ENCODE peak calls at places on chromosomes 6 and 20, in seven cellular contexts. B, Z, W, I, E, K and P are unnamed samples.

GRCh38 chr20:53570446-53571276 is 23.0 kb downstream of the ZNF217 start:
- DNase-seq in B (no peak), Z (no peak), W (no peak), I (no peak), E (no peak), K (no peak), P (no peak)

GRCh38 chr6:104639671-104640070 is 220.0 kb downstream of the HACE1 start:
- DNase-seq in B (peak), Z (peak), W (peak), I (no peak), E (no peak), K (no peak), P (peak)

GRCh38 chr6:157906537-157907061 is 75.1 kb upstream of the SYNJ2 start:
- DNase-seq in B (no peak), Z (no peak), W (no peak), I (no peak), E (no peak), K (no peak), P (no peak)

GRCh38 chr6:40395066-40395697 is 192.0 kb downstream of the LRFN2 start:
- DNase-seq in B (no peak), Z (no peak), W (no peak), I (no peak), E (no peak), K (no peak), P (peak)

GRCh38 chr6:124131259-124131658 is 327.6 kb downstream of the NKAIN2 start:
- DNase-seq in B (no peak), Z (peak), W (peak), I (peak), E (no peak), K (no peak), P (peak)

GRCh38 chr6:169227116-169227515 is 26.5 kb downstream of the THBS2 start:
- DNase-seq in B (no peak), Z (no peak), W (no peak), I (no peak), E (no peak), K (no peak), P (no peak)

GRCh38 chr6:143241110-143241509 is 180.4 kb downstream of the AIG1 start:
- DNase-seq in B (no peak), Z (peak), W (peak), I (no peak), E (no peak), K (no peak), P (no peak)

GRCh38 chr6:143183735-143184134 is 123.0 kb downstream of the AIG1 start:
- DNase-seq in B (no peak), Z (no peak), W (no peak), I (peak), E (no peak), K (no peak), P (no peak)

GRCh38 chr6:27986928-27987725 is 30.1 kb downstream of the OR2B6 start:
- DNase-seq in B (no peak), Z (peak), W (no peak), I (no peak), E (no peak), K (no peak), P (peak)

GRCh38 chr6:124960757-124961467 is 1.3 kb upstream of the RNF217 start:
- DNase-seq in B (no peak), Z (peak), W (no peak), I (no peak), E (no peak), K (no peak), P (peak)

GRCh38 chr20:36760647-36761046 is 12.9 kb downstream of the DSN1 start:
- DNase-seq in B (no peak), Z (no peak), W (no peak), I (no peak), E (no peak), K (no peak), P (no peak)

GRCh38 chr20:19971121-19971520 is 46.0 kb upstream of the NAA20 start:
- DNase-seq in B (no peak), Z (no peak), W (no peak), I (no peak), E (no peak), K (no peak), P (no peak)

GRCh38 chr20:25195962-25196700 is 619 bp downstream of the ENTPD6 start:
- DNase-seq in B (no peak), Z (peak), W (no peak), I (peak), E (no peak), K (peak), P (peak)

GRCh38 chr6:162917506-162917905 is 189.7 kb downstream of the PACRG start:
- DNase-seq in B (no peak), Z (peak), W (peak), I (no peak), E (no peak), K (no peak), P (no peak)

GRCh38 chr6:63213325-63213724 is 2.1 kb downstream of the FKBP1C start:
- DNase-seq in B (no peak), Z (no peak), W (no peak), I (no peak), E (no peak), K (peak), P (peak)

GRCh38 chr6:151699719-151700118 is 107.8 kb upstream of the ESR1 start:
- DNase-seq in B (no peak), Z (no peak), W (peak), I (no peak), E (no peak), K (no peak), P (no peak)

GRCh38 chr6:146389740-146390139 is 153.9 kb upstream of the RAB32 start:
- DNase-seq in B (no peak), Z (no peak), W (no peak), I (no peak), E (no peak), K (no peak), P (no peak)

GRCh38 chr6:77322604-77323003 is 140.7 kb downstream of the HTR1B start:
- DNase-seq in B (no peak), Z (no peak), W (no peak), I (no peak), E (no peak), K (no peak), P (no peak)

GRCh38 chr6:15893556-15894253 is 230.9 kb upstream of the DTNBP1 start:
- DNase-seq in B (peak), Z (peak), W (peak), I (no peak), E (no peak), K (peak), P (peak)
- TF ChIP-seq CTCF in B (peak), Z (peak), W (peak), I (no peak), E (no peak), K (peak), P (peak)

GRCh38 chr6:376823-377571 is 14.6 kb upstream of the IRF4 start:
- DNase-seq in B (no peak), Z (no peak), W (no peak), I (no peak), E (no peak), K (no peak), P (no peak)
- TF ChIP-seq CTCF in B (no peak), Z (no peak), W (no peak), I (no peak), E (no peak), K (no peak), P (no peak)

DNA sequence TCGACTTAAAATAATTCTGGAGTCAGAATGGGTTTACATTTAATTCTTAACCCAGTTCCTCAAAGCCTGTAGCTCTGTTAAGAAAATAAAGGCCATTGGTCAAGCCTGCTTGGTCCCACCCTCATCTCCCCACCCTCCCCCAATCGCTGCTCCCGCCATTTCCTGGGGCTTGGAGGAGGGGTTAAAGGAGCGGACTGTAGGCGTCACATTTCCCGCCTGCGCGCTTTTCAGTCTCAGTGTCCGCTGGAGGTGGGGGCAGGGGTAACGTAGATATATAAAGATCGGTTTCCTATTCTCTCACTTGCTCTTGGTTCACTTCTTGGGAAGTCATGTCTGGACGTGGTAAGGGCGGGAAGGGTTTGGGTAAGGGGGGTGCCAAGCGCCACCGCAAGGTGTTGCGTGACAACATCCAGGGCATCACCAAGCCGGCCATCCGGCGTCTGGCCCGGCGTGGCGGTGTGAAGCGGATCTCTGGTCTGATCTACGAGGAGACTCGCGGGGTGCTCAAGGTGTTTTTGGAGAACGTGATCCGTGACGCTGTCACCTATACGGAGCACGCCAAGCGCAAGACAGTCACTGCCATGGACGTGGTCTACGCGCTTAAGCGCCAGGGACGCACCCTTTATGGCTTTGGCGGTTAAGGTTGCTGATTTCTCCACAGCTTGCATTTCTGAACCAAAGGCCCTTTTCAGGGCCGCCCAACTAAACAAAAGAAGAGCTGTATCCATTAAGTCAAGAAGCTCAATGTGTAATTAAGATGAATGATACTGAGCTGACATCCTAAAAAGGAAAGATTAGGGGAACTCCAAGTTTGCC is 59.0 kb downstream of the TRIM38 start:
- DNase-seq in B (peak), Z (peak), W (peak), I (peak), E (peak), K (peak), P (peak)
- TF ChIP-seq CTCF in B (no peak), Z (no peak), W (no peak), I (no peak), E (no peak), K (no peak), P (no peak)

DNA sequence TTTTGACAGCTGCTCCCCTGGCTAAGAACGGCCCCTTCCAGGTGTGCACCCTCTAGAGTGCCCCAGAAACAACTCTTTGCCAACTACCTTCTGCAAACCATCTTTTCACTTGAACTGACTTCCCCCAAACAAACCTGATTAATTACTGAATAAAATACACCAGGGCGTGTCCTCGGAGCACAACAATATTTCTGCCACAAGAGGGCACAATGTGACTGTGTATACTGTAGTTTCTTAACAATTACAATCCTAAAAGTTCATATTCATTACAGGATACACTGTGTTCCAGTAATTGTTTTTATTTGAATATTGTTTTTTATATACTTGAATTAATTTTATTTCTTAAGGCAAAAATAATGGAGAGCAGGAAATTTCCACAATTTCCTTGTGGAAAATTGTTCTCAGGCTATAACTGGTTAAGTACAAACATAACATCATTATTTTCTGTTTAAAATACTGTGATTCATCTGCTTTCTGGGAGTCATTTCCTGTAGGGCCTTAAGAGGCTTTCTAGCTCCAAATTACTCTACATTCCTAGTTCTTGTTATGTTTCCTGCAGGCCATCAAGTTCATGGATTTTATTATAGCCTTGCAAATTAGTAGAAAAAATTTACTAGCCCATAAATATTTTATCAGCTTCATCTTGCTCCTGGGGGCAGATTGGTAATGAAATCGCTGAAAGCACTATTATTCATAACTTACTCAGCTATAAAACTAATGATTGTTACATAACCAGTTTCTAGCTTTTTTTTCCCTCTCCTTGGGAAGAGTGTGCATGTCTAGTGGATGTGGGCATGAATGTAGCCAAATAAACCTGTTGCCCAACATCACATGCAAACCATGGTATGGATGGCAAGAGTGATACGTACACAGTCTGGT is 51.9 kb upstream of the SLC22A16 start:
- DNase-seq in B (no peak), Z (peak), W (peak), I (peak), E (no peak), K (peak), P (peak)
- TF ChIP-seq CTCF in B (peak), Z (peak), W (peak), I (peak), E (peak), K (peak), P (peak)